ENCODE peak calls at places on chromosomes 6 and 20, in six cellular contexts. P is astrocyte, M is pancreas, X is neural progenitor cell, Y is heart right ventricle, R is left ventricle myocardium inferior. B is an unnamed sample.

GRCh38 chr6:124356811-124357210 is 553.1 kb downstream of the NKAIN2 start:
- DNase-seq in P (no peak), M (no peak), X (no peak), Y (no peak), R (no peak), B (no peak)

GRCh38 chr6:119978274-119978889 is 628.8 kb upstream of the MAN1A1 start:
- DNase-seq in P (peak; percentile 6), M (no peak), X (peak; percentile 32), Y (no peak), R (no peak), B (no peak)

GRCh38 chr6:129719692-129720091 is 9.7 kb upstream of the ARHGAP18 start:
- DNase-seq in P (no peak), M (no peak), X (no peak), Y (no peak), R (no peak), B (no peak)

GRCh38 chr6:97059473-97059872 is 134.9 kb downstream of the KLHL32 start:
- DNase-seq in P (peak; percentile 22), M (no peak), X (peak; percentile 30), Y (no peak), R (no peak), B (no peak)

GRCh38 chr6:147156799-147157382 is 47.3 kb upstream of the STXBP5 start:
- DNase-seq in P (peak; percentile 39), M (no peak), X (no peak), Y (no peak), R (no peak), B (no peak)

GRCh38 chr6:87700729-87701675 is 1.0 kb downstream of the AKIRIN2 start:
- DNase-seq in P (peak; percentile 68), M (peak; percentile 45), X (peak; percentile 55), Y (peak; percentile 33), R (peak; percentile 26), B (no peak)

GRCh38 chr6:127117979-127118504 is 429 bp upstream of the RSPO3 start:
- DNase-seq in P (no peak), M (no peak), X (peak; percentile 71), Y (no peak), R (no peak), B (no peak)

GRCh38 chr6:82786251-82786650 is 279.4 kb downstream of the UBE3D start:
- DNase-seq in P (no peak), M (no peak), X (no peak), Y (no peak), R (no peak), B (no peak)

GRCh38 chr20:51396365-51396909 is 146.1 kb downstream of the NFATC2 start:
- DNase-seq in P (no peak), M (no peak), X (no peak), Y (no peak), R (no peak), B (no peak)

GRCh38 chr20:51392625-51393186 is 149.8 kb downstream of the NFATC2 start:
- DNase-seq in P (no peak), M (no peak), X (no peak), Y (no peak), R (no peak), B (no peak)

GRCh38 chr20:51389543-51389924 is 153.0 kb downstream of the NFATC2 start:
- DNase-seq in P (no peak), M (peak; percentile 82), X (no peak), Y (no peak), R (no peak), B (no peak)

GRCh38 chr20:51394706-51395105 is 147.8 kb downstream of the NFATC2 start:
- DNase-seq in P (no peak), M (no peak), X (no peak), Y (no peak), R (no peak), B (no peak)

GRCh38 chr20:51393566-51393965 is 149.0 kb downstream of the NFATC2 start:
- DNase-seq in P (no peak), M (no peak), X (peak; percentile 46), Y (peak; percentile 28), R (no peak), B (no peak)
- H3K4me1 ChIP-seq in P (peaks cover 12% of the 10 kb centered on the region), M (peaks cover 23% of the 10 kb centered on the region), X (peaks cover 6% of the 10 kb centered on the region), Y (peaks cover 77% of the 10 kb centered on the region), R (peaks cover 82% of the 10 kb centered on the region), B (no peaks in the 10 kb centered on the region)

GRCh38 chr20:56428388-56428787 is 16.3 kb downstream of the CASS4 start:
- DNase-seq in P (no peak), M (no peak), X (no peak), Y (no peak), R (no peak), B (no peak)

GRCh38 chr20:56430471-56430870 is 18.4 kb downstream of the CASS4 start:
- DNase-seq in P (no peak), M (no peak), X (no peak), Y (no peak), R (no peak), B (no peak)

GRCh38 chr20:56428881-56429280 is 16.8 kb downstream of the CASS4 start:
- DNase-seq in P (no peak), M (no peak), X (no peak), Y (no peak), R (no peak), B (no peak)

GRCh38 chr20:56429941-56430340 is 17.9 kb downstream of the CASS4 start:
- DNase-seq in P (no peak), M (no peak), X (no peak), Y (no peak), R (no peak), B (no peak)

GRCh38 chr20:56429496-56429895 is 17.4 kb downstream of the CASS4 start:
- DNase-seq in P (peak; percentile 93), M (no peak), X (no peak), Y (no peak), R (no peak), B (no peak)
- H3K4me1 ChIP-seq in P (peaks cover 41% of the 10 kb centered on the region), M (no peaks in the 10 kb centered on the region), X (no peaks in the 10 kb centered on the region), Y (peaks cover 22% of the 10 kb centered on the region), R (peaks cover 5% of the 10 kb centered on the region), B (peaks cover 46% of the 10 kb centered on the region)

DNA sequence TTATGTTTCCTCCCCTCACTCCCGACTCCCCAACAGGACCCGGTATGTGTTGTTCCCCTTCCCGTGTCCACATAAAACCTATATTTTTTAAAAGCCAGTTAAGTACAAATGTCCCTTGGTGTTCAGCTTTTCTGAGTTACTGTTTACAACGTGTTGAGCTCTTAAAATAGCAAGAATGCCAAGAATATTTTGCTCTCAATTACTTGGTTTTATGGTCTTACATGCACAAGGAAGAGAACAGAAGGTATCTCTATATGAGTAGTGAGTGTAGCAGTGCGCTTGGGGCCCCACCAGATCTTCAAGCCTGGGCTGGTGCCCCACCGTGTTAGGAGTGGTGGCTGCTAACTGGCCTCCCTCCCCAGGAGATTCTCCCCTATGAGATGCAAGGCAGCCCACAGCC is 75.3 kb downstream of the RIN2 start:
- DNase-seq in P (no peak), M (no peak), X (no peak), Y (no peak), R (no peak), B (no peak)
- H3K4me1 ChIP-seq in P (peaks cover 8% of the 10 kb centered on the region), M (no peaks in the 10 kb centered on the region), X (peaks cover 7% of the 10 kb centered on the region), Y (peaks cover 21% of the 10 kb centered on the region), R (peaks cover 41% of the 10 kb centered on the region), B (peaks cover 4% of the 10 kb centered on the region)

DNA sequence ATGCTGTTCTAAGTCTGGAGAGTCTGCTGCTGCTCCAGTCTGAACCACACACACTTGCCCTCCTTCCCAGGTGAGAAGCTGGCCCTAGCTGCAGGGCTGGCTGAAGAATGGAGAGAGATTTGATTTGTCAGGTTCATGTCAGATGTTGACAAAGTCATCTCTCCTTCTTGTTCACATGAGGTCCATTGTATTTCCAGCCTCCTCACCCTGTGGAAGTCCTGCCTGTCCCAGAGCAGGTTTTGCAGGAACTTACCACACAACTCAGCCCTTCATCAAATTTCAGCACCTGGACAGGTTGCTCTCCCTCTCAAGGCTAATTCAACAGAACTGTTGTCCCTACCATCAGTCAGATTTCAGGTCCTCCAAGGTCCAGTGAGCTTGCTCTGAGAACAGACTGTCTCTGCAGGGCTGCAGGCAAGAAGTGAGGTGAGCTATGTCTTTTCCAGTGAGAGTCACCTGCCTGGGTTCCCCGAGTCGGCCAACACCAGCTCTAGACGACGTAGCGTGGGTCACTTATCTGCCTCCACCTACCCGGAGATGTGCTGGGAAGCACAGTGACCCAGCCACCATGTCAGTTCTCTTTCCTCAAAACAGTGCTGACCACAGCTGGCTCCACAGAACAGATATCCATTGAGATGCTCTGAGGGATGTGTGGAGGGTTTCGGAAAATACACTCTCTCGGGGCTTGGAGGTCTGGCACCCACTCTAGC is 58.0 kb upstream of the CD93 start:
- DNase-seq in P (no peak), M (no peak), X (no peak), Y (no peak), R (no peak), B (no peak)
- H3K4me1 ChIP-seq in P (peaks cover 73% of the 10 kb centered on the region), M (no peaks in the 10 kb centered on the region), X (no peaks in the 10 kb centered on the region), Y (peaks cover 39% of the 10 kb centered on the region), R (peaks cover 56% of the 10 kb centered on the region), B (no peaks in the 10 kb centered on the region)